ENCODE peak calls at places on chromosomes 16 and 17, in ten cellular contexts. One of them, this sample, is unnamed.

GRCh38 chr17:7403043-7403901 is 625 bp downstream of the TMEM256 start:
- DNase-seq in GM23338: peak
- DNase-seq in effector memory CD8-positive, alpha-beta T cell: no peak
- DNase-seq in skeletal muscle cell: no peak
- DNase-seq in stimulated activated CD8-positive, alpha-beta memory T cell treated with anti-CD3 and anti-CD28 coated beads, Interleukin-7, amount 100 ng/mL, for 1 hour: no peak
- DNase-seq in activated gamma-delta T cell treated with Interleukin-2 at 50 U/mL for 16 hours: no peak
- DNase-seq in hypothalamus: no peak
- DNase-seq in lower lobe of right lung: no peak
- DNase-seq in ELR: peak
- DNase-seq in stimulated activated naive CD8-positive, alpha-beta T cell treated with anti-CD3 and anti-CD28 coated beads, Interleukin-15, Interleukin-2, amounts not matched to agents 100 U/mL and 50 U/mL, for 24 hours: peak
- DNase-seq in this sample: no peak

GRCh38 chr16:52113812-52114211 is 433.1 kb downstream of the TOX3 start:
- DNase-seq in GM23338: no peak
- DNase-seq in effector memory CD8-positive, alpha-beta T cell: no peak
- DNase-seq in skeletal muscle cell: no peak
- DNase-seq in stimulated activated CD8-positive, alpha-beta memory T cell treated with anti-CD3 and anti-CD28 coated beads, Interleukin-7, amount 100 ng/mL, for 1 hour: no peak
- DNase-seq in activated gamma-delta T cell treated with Interleukin-2 at 50 U/mL for 16 hours: no peak
- DNase-seq in hypothalamus: no peak
- DNase-seq in lower lobe of right lung: no peak
- DNase-seq in ELR: no peak
- DNase-seq in stimulated activated naive CD8-positive, alpha-beta T cell treated with anti-CD3 and anti-CD28 coated beads, Interleukin-15, Interleukin-2, amounts not matched to agents 100 U/mL and 50 U/mL, for 24 hours: no peak
- DNase-seq in this sample: no peak

GRCh38 chr17:40469805-40470675 is 26.8 kb downstream of the IGFBP4 start:
- DNase-seq in GM23338: no peak
- DNase-seq in effector memory CD8-positive, alpha-beta T cell: no peak
- DNase-seq in skeletal muscle cell: no peak
- DNase-seq in stimulated activated CD8-positive, alpha-beta memory T cell treated with anti-CD3 and anti-CD28 coated beads, Interleukin-7, amount 100 ng/mL, for 1 hour: no peak
- DNase-seq in activated gamma-delta T cell treated with Interleukin-2 at 50 U/mL for 16 hours: no peak
- DNase-seq in hypothalamus: no peak
- DNase-seq in lower lobe of right lung: no peak
- DNase-seq in ELR: no peak
- DNase-seq in stimulated activated naive CD8-positive, alpha-beta T cell treated with anti-CD3 and anti-CD28 coated beads, Interleukin-15, Interleukin-2, amounts not matched to agents 100 U/mL and 50 U/mL, for 24 hours: no peak
- DNase-seq in this sample: no peak

GRCh38 chr17:81959362-81960129 is 1.4 kb downstream of the NOTUM start:
- DNase-seq in GM23338: peak
- DNase-seq in effector memory CD8-positive, alpha-beta T cell: peak
- DNase-seq in skeletal muscle cell: no peak
- DNase-seq in stimulated activated CD8-positive, alpha-beta memory T cell treated with anti-CD3 and anti-CD28 coated beads, Interleukin-7, amount 100 ng/mL, for 1 hour: peak
- DNase-seq in activated gamma-delta T cell treated with Interleukin-2 at 50 U/mL for 16 hours: peak
- DNase-seq in hypothalamus: peak
- DNase-seq in lower lobe of right lung: peak
- DNase-seq in ELR: peak
- DNase-seq in stimulated activated naive CD8-positive, alpha-beta T cell treated with anti-CD3 and anti-CD28 coated beads, Interleukin-15, Interleukin-2, amounts not matched to agents 100 U/mL and 50 U/mL, for 24 hours: peak
- DNase-seq in this sample: peak

GRCh38 chr17:31593806-31594205 is 202.3 kb downstream of the RAB11FIP4 start:
- DNase-seq in GM23338: no peak
- DNase-seq in effector memory CD8-positive, alpha-beta T cell: no peak
- DNase-seq in skeletal muscle cell: peak
- DNase-seq in stimulated activated CD8-positive, alpha-beta memory T cell treated with anti-CD3 and anti-CD28 coated beads, Interleukin-7, amount 100 ng/mL, for 1 hour: no peak
- DNase-seq in activated gamma-delta T cell treated with Interleukin-2 at 50 U/mL for 16 hours: no peak
- DNase-seq in hypothalamus: no peak
- DNase-seq in lower lobe of right lung: no peak
- DNase-seq in ELR: peak
- DNase-seq in stimulated activated naive CD8-positive, alpha-beta T cell treated with anti-CD3 and anti-CD28 coated beads, Interleukin-15, Interleukin-2, amounts not matched to agents 100 U/mL and 50 U/mL, for 24 hours: no peak
- DNase-seq in this sample: no peak

GRCh38 chr17:83100220-83100852 is 20.9 kb downstream of the METRNL start:
- DNase-seq in GM23338: no peak
- DNase-seq in effector memory CD8-positive, alpha-beta T cell: no peak
- DNase-seq in skeletal muscle cell: no peak
- DNase-seq in stimulated activated CD8-positive, alpha-beta memory T cell treated with anti-CD3 and anti-CD28 coated beads, Interleukin-7, amount 100 ng/mL, for 1 hour: no peak
- DNase-seq in activated gamma-delta T cell treated with Interleukin-2 at 50 U/mL for 16 hours: no peak
- DNase-seq in hypothalamus: no peak
- DNase-seq in lower lobe of right lung: no peak
- DNase-seq in ELR: no peak
- DNase-seq in stimulated activated naive CD8-positive, alpha-beta T cell treated with anti-CD3 and anti-CD28 coated beads, Interleukin-15, Interleukin-2, amounts not matched to agents 100 U/mL and 50 U/mL, for 24 hours: no peak
- DNase-seq in this sample: no peak

GRCh38 chr17:81285179-81285878 is 9.8 kb downstream of the SLC38A10 start:
- DNase-seq in GM23338: no peak
- DNase-seq in effector memory CD8-positive, alpha-beta T cell: peak
- DNase-seq in skeletal muscle cell: no peak
- DNase-seq in stimulated activated CD8-positive, alpha-beta memory T cell treated with anti-CD3 and anti-CD28 coated beads, Interleukin-7, amount 100 ng/mL, for 1 hour: no peak
- DNase-seq in activated gamma-delta T cell treated with Interleukin-2 at 50 U/mL for 16 hours: peak
- DNase-seq in hypothalamus: peak
- DNase-seq in lower lobe of right lung: peak
- DNase-seq in ELR: peak
- DNase-seq in stimulated activated naive CD8-positive, alpha-beta T cell treated with anti-CD3 and anti-CD28 coated beads, Interleukin-15, Interleukin-2, amounts not matched to agents 100 U/mL and 50 U/mL, for 24 hours: peak
- DNase-seq in this sample: peak

GRCh38 chr17:46950997-46951621 is 27.9 kb downstream of the RPRML start:
- DNase-seq in GM23338: no peak
- DNase-seq in effector memory CD8-positive, alpha-beta T cell: no peak
- DNase-seq in skeletal muscle cell: no peak
- DNase-seq in stimulated activated CD8-positive, alpha-beta memory T cell treated with anti-CD3 and anti-CD28 coated beads, Interleukin-7, amount 100 ng/mL, for 1 hour: no peak
- DNase-seq in activated gamma-delta T cell treated with Interleukin-2 at 50 U/mL for 16 hours: no peak
- DNase-seq in hypothalamus: no peak
- DNase-seq in lower lobe of right lung: no peak
- DNase-seq in ELR: no peak
- DNase-seq in stimulated activated naive CD8-positive, alpha-beta T cell treated with anti-CD3 and anti-CD28 coated beads, Interleukin-15, Interleukin-2, amounts not matched to agents 100 U/mL and 50 U/mL, for 24 hours: no peak
- DNase-seq in this sample: no peak

GRCh38 chr17:74892974-74893911 is at the start of gene FADS6:
- DNase-seq in GM23338: peak
- DNase-seq in effector memory CD8-positive, alpha-beta T cell: no peak
- DNase-seq in skeletal muscle cell: no peak
- DNase-seq in stimulated activated CD8-positive, alpha-beta memory T cell treated with anti-CD3 and anti-CD28 coated beads, Interleukin-7, amount 100 ng/mL, for 1 hour: no peak
- DNase-seq in activated gamma-delta T cell treated with Interleukin-2 at 50 U/mL for 16 hours: no peak
- DNase-seq in hypothalamus: no peak
- DNase-seq in lower lobe of right lung: no peak
- DNase-seq in ELR: no peak
- DNase-seq in stimulated activated naive CD8-positive, alpha-beta T cell treated with anti-CD3 and anti-CD28 coated beads, Interleukin-15, Interleukin-2, amounts not matched to agents 100 U/mL and 50 U/mL, for 24 hours: no peak
- DNase-seq in this sample: no peak

GRCh38 chr16:2035431-2036199 is 8.9 kb downstream of the NHERF2 start:
- DNase-seq in GM23338: no peak
- DNase-seq in effector memory CD8-positive, alpha-beta T cell: no peak
- DNase-seq in skeletal muscle cell: peak
- DNase-seq in stimulated activated CD8-positive, alpha-beta memory T cell treated with anti-CD3 and anti-CD28 coated beads, Interleukin-7, amount 100 ng/mL, for 1 hour: no peak
- DNase-seq in activated gamma-delta T cell treated with Interleukin-2 at 50 U/mL for 16 hours: no peak
- DNase-seq in hypothalamus: peak
- DNase-seq in lower lobe of right lung: peak
- DNase-seq in ELR: peak
- DNase-seq in stimulated activated naive CD8-positive, alpha-beta T cell treated with anti-CD3 and anti-CD28 coated beads, Interleukin-15, Interleukin-2, amounts not matched to agents 100 U/mL and 50 U/mL, for 24 hours: no peak
- DNase-seq in this sample: no peak

GRCh38 chr17:41785876-41786226 is 660 bp downstream of the JUP start:
- DNase-seq in GM23338: peak
- DNase-seq in effector memory CD8-positive, alpha-beta T cell: no peak
- DNase-seq in skeletal muscle cell: no peak
- DNase-seq in stimulated activated CD8-positive, alpha-beta memory T cell treated with anti-CD3 and anti-CD28 coated beads, Interleukin-7, amount 100 ng/mL, for 1 hour: no peak
- DNase-seq in activated gamma-delta T cell treated with Interleukin-2 at 50 U/mL for 16 hours: no peak
- DNase-seq in hypothalamus: no peak
- DNase-seq in lower lobe of right lung: peak
- DNase-seq in ELR: no peak
- DNase-seq in stimulated activated naive CD8-positive, alpha-beta T cell treated with anti-CD3 and anti-CD28 coated beads, Interleukin-15, Interleukin-2, amounts not matched to agents 100 U/mL and 50 U/mL, for 24 hours: no peak
- DNase-seq in this sample: no peak

GRCh38 chr16:22386976-22387375 is 12.6 kb upstream of the CDR2 start:
- DNase-seq in GM23338: no peak
- DNase-seq in effector memory CD8-positive, alpha-beta T cell: no peak
- DNase-seq in skeletal muscle cell: peak
- DNase-seq in stimulated activated CD8-positive, alpha-beta memory T cell treated with anti-CD3 and anti-CD28 coated beads, Interleukin-7, amount 100 ng/mL, for 1 hour: no peak
- DNase-seq in activated gamma-delta T cell treated with Interleukin-2 at 50 U/mL for 16 hours: no peak
- DNase-seq in hypothalamus: no peak
- DNase-seq in lower lobe of right lung: no peak
- DNase-seq in ELR: peak
- DNase-seq in stimulated activated naive CD8-positive, alpha-beta T cell treated with anti-CD3 and anti-CD28 coated beads, Interleukin-15, Interleukin-2, amounts not matched to agents 100 U/mL and 50 U/mL, for 24 hours: no peak
- DNase-seq in this sample: no peak

GRCh38 chr17:82384051-82384729 is 12.6 kb downstream of the UTS2R start:
- DNase-seq in GM23338: no peak
- DNase-seq in effector memory CD8-positive, alpha-beta T cell: no peak
- DNase-seq in skeletal muscle cell: no peak
- DNase-seq in stimulated activated CD8-positive, alpha-beta memory T cell treated with anti-CD3 and anti-CD28 coated beads, Interleukin-7, amount 100 ng/mL, for 1 hour: no peak
- DNase-seq in activated gamma-delta T cell treated with Interleukin-2 at 50 U/mL for 16 hours: no peak
- DNase-seq in hypothalamus: no peak
- DNase-seq in lower lobe of right lung: peak
- DNase-seq in ELR: no peak
- DNase-seq in stimulated activated naive CD8-positive, alpha-beta T cell treated with anti-CD3 and anti-CD28 coated beads, Interleukin-15, Interleukin-2, amounts not matched to agents 100 U/mL and 50 U/mL, for 24 hours: no peak
- DNase-seq in this sample: no peak

GRCh38 chr16:29809850-29810698 is 1.9 kb upstream of the PRRT2 start:
- DNase-seq in GM23338: peak
- DNase-seq in effector memory CD8-positive, alpha-beta T cell: peak
- DNase-seq in skeletal muscle cell: no peak
- DNase-seq in stimulated activated CD8-positive, alpha-beta memory T cell treated with anti-CD3 and anti-CD28 coated beads, Interleukin-7, amount 100 ng/mL, for 1 hour: no peak
- DNase-seq in activated gamma-delta T cell treated with Interleukin-2 at 50 U/mL for 16 hours: peak
- DNase-seq in hypothalamus: no peak
- DNase-seq in lower lobe of right lung: no peak
- DNase-seq in ELR: peak
- DNase-seq in stimulated activated naive CD8-positive, alpha-beta T cell treated with anti-CD3 and anti-CD28 coated beads, Interleukin-15, Interleukin-2, amounts not matched to agents 100 U/mL and 50 U/mL, for 24 hours: peak
- DNase-seq in this sample: peak

GRCh38 chr17:57004944-57005579 is 27.1 kb downstream of the SCPEP1 start:
- DNase-seq in GM23338: peak
- DNase-seq in effector memory CD8-positive, alpha-beta T cell: no peak
- DNase-seq in skeletal muscle cell: no peak
- DNase-seq in stimulated activated CD8-positive, alpha-beta memory T cell treated with anti-CD3 and anti-CD28 coated beads, Interleukin-7, amount 100 ng/mL, for 1 hour: no peak
- DNase-seq in activated gamma-delta T cell treated with Interleukin-2 at 50 U/mL for 16 hours: no peak
- DNase-seq in hypothalamus: no peak
- DNase-seq in lower lobe of right lung: no peak
- DNase-seq in ELR: no peak
- DNase-seq in stimulated activated naive CD8-positive, alpha-beta T cell treated with anti-CD3 and anti-CD28 coated beads, Interleukin-15, Interleukin-2, amounts not matched to agents 100 U/mL and 50 U/mL, for 24 hours: no peak
- DNase-seq in this sample: no peak

GRCh38 chr16:29826342-29826695 is 6.1 kb downstream of the MVP start:
- DNase-seq in GM23338: no peak
- DNase-seq in effector memory CD8-positive, alpha-beta T cell: no peak
- DNase-seq in skeletal muscle cell: no peak
- DNase-seq in stimulated activated CD8-positive, alpha-beta memory T cell treated with anti-CD3 and anti-CD28 coated beads, Interleukin-7, amount 100 ng/mL, for 1 hour: no peak
- DNase-seq in activated gamma-delta T cell treated with Interleukin-2 at 50 U/mL for 16 hours: no peak
- DNase-seq in hypothalamus: no peak
- DNase-seq in lower lobe of right lung: no peak
- DNase-seq in ELR: no peak
- DNase-seq in stimulated activated naive CD8-positive, alpha-beta T cell treated with anti-CD3 and anti-CD28 coated beads, Interleukin-15, Interleukin-2, amounts not matched to agents 100 U/mL and 50 U/mL, for 24 hours: no peak
- DNase-seq in this sample: no peak

This sample was measured in central memory CD4-positive, alpha-beta T cell.